ENCODE peak calls at places on chromosomes 13 and 19, in six cellular contexts. V, E, D, A, Z and P are unnamed samples.
A peak's percentile ranks its signal among the peaks of the same experiment; 100 is the strongest.

GRCh38 chr19:40232479-40232878 is 6.0 kb upstream of the CCNP start:
- DNase-seq in A (no peak), D (no peak), Z (no peak), V (no peak), E (no peak), P (no peak)

GRCh38 chr13:30805603-30806011 is 70.3 kb downstream of the ALOX5AP start:
- DNase-seq in A (no peak), V (no peak), D (no peak), E (no peak), Z (no peak), P (no peak)

GRCh38 chr13:94009696-94010095 is 469.8 kb downstream of the DCT start:
- DNase-seq in V (no peak), E (no peak), D (no peak), Z (no peak), A (no peak), P (no peak)

GRCh38 chr19:17026706-17027427 is at the start of gene CPAMD8:
- DNase-seq in V (no peak), E (no peak), D (peak; percentile 53), Z (no peak), A (no peak), P (peak; percentile 81)

GRCh38 chr13:30552567-30552966 is 65.2 kb upstream of the USPL1 start:
- DNase-seq in V (no peak), A (no peak), E (no peak), D (no peak), Z (no peak), P (no peak)

GRCh38 chr13:30905932-30906383 is at the start of gene MEDAG:
- DNase-seq in V (no peak), A (no peak), D (peak; percentile 15), E (no peak), Z (no peak), P (peak; percentile 47)

GRCh38 chr19:49431330-49431749 is 6.2 kb downstream of the GFY start:
- DNase-seq in Z (no peak), A (no peak), V (no peak), E (no peak), D (no peak), P (no peak)

GRCh38 chr19:40592170-40592569 is 9.0 kb upstream of the LTBP4 start:
- DNase-seq in D (no peak), E (peak; percentile 79), V (no peak), Z (no peak), A (no peak), P (no peak)

GRCh38 chr19:4337906-4338440 is 654 bp downstream of the STAP2 start:
- DNase-seq in E (no peak), V (peak; percentile 80), D (no peak), Z (no peak), A (no peak), P (peak; percentile 48)

GRCh38 chr19:36997843-36998235 is 80.4 kb upstream of the ZNF420 start:
- DNase-seq in D (no peak), V (no peak), A (no peak), Z (no peak), E (no peak), P (no peak)

GRCh38 chr19:17420267-17420924 is 549 bp downstream of the MVB12A start:
- DNase-seq in D (peak; percentile 59), A (peak; percentile 36), V (peak; percentile 60), Z (no peak), E (peak; percentile 28), P (peak; percentile 82)

GRCh38 chr13:30743319-30744055 is 8.1 kb downstream of the ALOX5AP start:
- DNase-seq in E (no peak), V (no peak), A (no peak), Z (peak; percentile 93), D (no peak), P (no peak)

GRCh38 chr13:112711528-112712265 is 21.9 kb downstream of the ATP11A start:
- DNase-seq in A (no peak), V (peak; percentile 81), D (peak; percentile 74), Z (peak; percentile 96), E (no peak), P (peak; percentile 80)

GRCh38 chr13:78618411-78618810 is 15.1 kb upstream of the POU4F1 start:
- DNase-seq in D (no peak), Z (no peak), E (no peak), A (no peak), V (no peak), P (no peak)

GRCh38 chr13:27708325-27708724 is 84.0 kb upstream of the GSX1 start:
- DNase-seq in Z (no peak), V (no peak), D (no peak), A (no peak), E (no peak), P (no peak)

GRCh38 chr19:38665219-38665931 is 17.9 kb downstream of the ACTN4 start:
- DNase-seq in A (no peak), E (no peak), V (no peak), D (no peak), Z (no peak), P (no peak)

GRCh38 chr13:65907656-65908441 is 1322.3 kb downstream of the PCDH9 start:
- DNase-seq in Z (no peak), V (no peak), E (no peak), D (no peak), A (no peak), P (no peak)

GRCh38 chr19:8531470-8531869 is 17.5 kb upstream of the ZNF414 start:
- DNase-seq in Z (no peak), D (no peak), A (no peak), V (no peak), E (no peak), P (no peak)

GRCh38 chr19:54136086-54136863 is 1.3 kb upstream of the CNOT3 start:
- DNase-seq in Z (no peak), E (no peak), A (no peak), V (no peak), D (no peak), P (peak; percentile 73)

GRCh38 chr19:41226053-41226873 is 7.2 kb downstream of the AXL start:
- DNase-seq in E (no peak), V (peak; percentile 84), A (no peak), Z (peak; percentile 85), D (peak; percentile 70), P (peak; percentile 90)

GRCh38 chr19:46515290-46515609 is 19.6 kb upstream of the PNMA8B start:
- DNase-seq in V (no peak), A (no peak), E (no peak), D (no peak), Z (no peak), P (no peak)

GRCh38 chr19:16416996-16417395 is 54.8 kb downstream of the EPS15L1 start:
- DNase-seq in E (no peak), V (no peak), A (peak; percentile 38), D (no peak), Z (no peak), P (no peak)

GRCh38 chr13:66405908-66406802 is 824.0 kb downstream of the PCDH9 start:
- DNase-seq in D (no peak), Z (peak; percentile 16), E (no peak), A (no peak), V (no peak), P (no peak)

GRCh38 chr19:49117677-49118564 is 1.0 kb downstream of the C19orf73 start:
- DNase-seq in V (no peak), Z (no peak), E (peak; percentile 15), A (no peak), D (no peak), P (no peak)

GRCh38 chr19:29687244-29687896 is 22.1 kb downstream of the PLEKHF1 start:
- DNase-seq in D (no peak), Z (peak; percentile 90), A (no peak), E (no peak), V (no peak), P (peak; percentile 65)

GRCh38 chr19:35266904-35267817 is 1.6 kb upstream of the USF2 start:
- DNase-seq in E (peak; percentile 58), V (peak; percentile 72), D (peak; percentile 42), A (peak; percentile 57), Z (no peak), P (peak; percentile 49)

GRCh38 chr19:43664008-43664407 is 6.0 kb downstream of the PLAUR start:
- DNase-seq in A (no peak), V (no peak), E (peak; percentile 33), Z (no peak), D (no peak), P (no peak)

GRCh38 chr19:6318772-6319171 is 14.6 kb downstream of the ACER1 start:
- DNase-seq in D (no peak), E (no peak), A (no peak), Z (no peak), V (no peak), P (no peak)

GRCh38 chr13:80454245-80454644 is 113.3 kb upstream of the SPRY2 start:
- DNase-seq in Z (no peak), A (no peak), V (no peak), D (no peak), E (peak; percentile 64), P (no peak)

GRCh38 chr13:33349996-33350826 is 64.7 kb upstream of the STARD13 start:
- DNase-seq in A (no peak), D (peak; percentile 31), Z (no peak), V (peak; percentile 72), E (no peak), P (peak; percentile 89)

GRCh38 chr19:58009666-58010301 is 7.2 kb upstream of the ZNF606 start:
- DNase-seq in E (no peak), A (peak; percentile 69), V (peak; percentile 85), Z (peak; percentile 41), D (peak; percentile 95), P (peak; percentile 94)

GRCh38 chr19:48484931-48485612 is 15.9 kb downstream of the CYTH2 start:
- DNase-seq in V (no peak), D (no peak), E (no peak), Z (no peak), A (no peak), P (no peak)

GRCh38 chr19:10936661-10937084 is 8.1 kb downstream of the TIMM29 start:
- DNase-seq in E (peak; percentile 88), D (peak; percentile 59), A (no peak), Z (peak; percentile 71), V (peak; percentile 53), P (no peak)

GRCh38 chr13:40536443-40537113 is 129.9 kb downstream of the FOXO1 start:
- DNase-seq in V (peak; percentile 56), D (no peak), E (peak; percentile 25), A (no peak), Z (no peak), P (no peak)

GRCh38 chr13:39451301-39451700 is 151.7 kb downstream of the LHFPL6 start:
- DNase-seq in A (no peak), D (no peak), V (no peak), Z (no peak), E (peak; percentile 7), P (no peak)

GRCh38 chr13:61466280-61466679 is 50.6 kb upstream of the PCDH20 start:
- DNase-seq in D (peak; percentile 25), V (no peak), A (no peak), Z (no peak), E (no peak), P (no peak)
- TF ChIP-seq CTCF in D (no peak), V (no peak), A (no peak), Z (no peak), E (peak; percentile 47), P (no peak)

GRCh38 chr13:96817336-96817941 is 176.8 kb downstream of the OXGR1 start:
- DNase-seq in D (no peak), V (no peak), E (peak; percentile 3), A (no peak), Z (no peak), P (no peak)
- TF ChIP-seq CTCF in D (peak; percentile 46), V (peak; percentile 33), E (peak; percentile 72), A (no peak), Z (peak; percentile 39), P (peak; percentile 21)

GRCh38 chr13:42333613-42334328 is 61.8 kb downstream of the AKAP11 start:
- DNase-seq in Z (no peak), D (no peak), V (no peak), E (peak; percentile 33), A (no peak), P (no peak)
- TF ChIP-seq CTCF in Z (peak; percentile 58), D (peak; percentile 47), V (peak; percentile 46), E (peak; percentile 68), A (no peak), P (no peak)

GRCh38 chr19:55212447-55212846 is 3.1 kb upstream of the PTPRH start:
- DNase-seq in Z (no peak), V (peak; percentile 69), E (peak; percentile 87), A (no peak), D (no peak), P (no peak)
- TF ChIP-seq CTCF in Z (no peak), V (peak; percentile 32), E (peak; percentile 97), A (no peak), D (no peak), P (peak; percentile 39)